ENCODE peak calls at places on chromosomes 5 and 9, in six cellular contexts. G, F, H, E, K and A are unnamed samples.

GRCh38 chr5:166363071-166363470 is 1928.4 kb upstream of the WWC1 start:
- DNase-seq in F (no peak), H (no peak), K (no peak), G (no peak), E (no peak), A (no peak)

GRCh38 chr9:21174671-21175070 is 8.2 kb upstream of the IFNA21 start:
- DNase-seq in F (no peak), E (no peak), G (no peak), H (no peak), K (no peak), A (no peak)

GRCh38 chr9:70480405-70480980 is 66.0 kb upstream of the KLF9 start:
- DNase-seq in F (no peak), H (no peak), E (no peak), G (no peak), K (no peak), A (peak)

GRCh38 chr9:107749787-107750444 is 260.3 kb upstream of the KLF4 start:
- DNase-seq in K (peak), H (peak), E (no peak), G (peak), F (peak), A (peak)

GRCh38 chr9:130498298-130498917 is 53.6 kb downstream of the ASS1 start:
- DNase-seq in G (peak), F (no peak), K (peak), H (peak), E (no peak), A (no peak)

GRCh38 chr9:136759436-136760325 is 1.6 kb upstream of the LCN8 start:
- DNase-seq in E (no peak), H (no peak), F (no peak), G (no peak), K (no peak), A (no peak)

GRCh38 chr5:104347119-104347708 is 784.6 kb upstream of the NUDT12 start:
- DNase-seq in F (peak), H (no peak), K (peak), E (no peak), G (no peak), A (peak)

GRCh38 chr5:112238473-112238872 is 180.6 kb downstream of the EPB41L4A start:
- DNase-seq in G (no peak), H (no peak), E (no peak), F (peak), K (peak), A (no peak)

GRCh38 chr9:84940294-84940693 is 270.8 kb downstream of the NTRK2 start:
- DNase-seq in H (no peak), E (no peak), G (no peak), F (no peak), K (no peak), A (no peak)

GRCh38 chr9:135502168-135502872 is 1.8 kb downstream of the MRPS2 start:
- DNase-seq in K (no peak), E (no peak), H (no peak), F (no peak), G (no peak), A (no peak)

GRCh38 chr9:23674016-23674585 is 151.9 kb downstream of the ELAVL2 start:
- DNase-seq in E (no peak), K (no peak), G (no peak), F (no peak), H (no peak), A (no peak)

GRCh38 chr9:89154651-89155336 is 23.8 kb downstream of the SHC3 start:
- DNase-seq in K (peak), H (no peak), E (no peak), F (peak), G (no peak), A (peak)

GRCh38 chr5:78519198-78519941 is 129.2 kb downstream of the LHFPL2 start:
- DNase-seq in G (no peak), H (no peak), E (no peak), K (no peak), F (no peak), A (no peak)

GRCh38 chr9:13899924-13900323 is 414.0 kb downstream of the NFIB start:
- DNase-seq in F (no peak), G (no peak), H (no peak), K (no peak), E (no peak), A (peak)

GRCh38 chr5:14574891-14575496 is 6.6 kb upstream of the OTULINL start:
- DNase-seq in K (peak), G (no peak), F (peak), E (no peak), H (no peak), A (no peak)

GRCh38 chr9:81082251-81082650 is 607.1 kb downstream of the TLE1 start:
- DNase-seq in K (no peak), G (no peak), F (no peak), E (no peak), H (no peak), A (no peak)

GRCh38 chr5:16617272-16617973 is 626 bp upstream of the RETREG1 start:
- DNase-seq in H (no peak), K (no peak), G (no peak), E (no peak), F (no peak), A (no peak)

GRCh38 chr9:127838375-127839078 is 15.9 kb downstream of the ENG start:
- DNase-seq in G (no peak), E (no peak), H (no peak), F (peak), K (no peak), A (peak)

GRCh38 chr9:84788803-84789462 is 119.4 kb downstream of the NTRK2 start:
- DNase-seq in H (no peak), E (no peak), F (no peak), K (no peak), G (no peak), A (no peak)

GRCh38 chr9:132506907-132507669 is 75.3 kb upstream of the BARHL1 start:
- DNase-seq in G (no peak), K (no peak), F (no peak), H (no peak), E (no peak), A (no peak)

GRCh38 chr5:169422087-169422486 is 121.1 kb upstream of the SLIT3 start:
- DNase-seq in E (no peak), H (no peak), G (no peak), F (no peak), K (no peak), A (no peak)

GRCh38 chr5:73921746-73922145 is 295.8 kb downstream of the ARHGEF28 start:
- DNase-seq in F (no peak), H (no peak), K (no peak), G (no peak), E (no peak), A (no peak)

GRCh38 chr5:143562935-143563334 is 159.4 kb upstream of the NR3C1 start:
- DNase-seq in F (peak), K (no peak), E (no peak), H (peak), G (no peak), A (peak)

GRCh38 chr5:150461231-150461630 is 11.7 kb upstream of the RPS14 start:
- DNase-seq in G (peak), K (peak), E (peak), F (no peak), H (no peak), A (no peak)

GRCh38 chr9:96381696-96382095 is 1.8 kb downstream of the SLC35D2 start:
- DNase-seq in G (no peak), E (no peak), F (no peak), K (no peak), H (no peak), A (no peak)

GRCh38 chr9:96383165-96383939 is at the start of gene SLC35D2:
- DNase-seq in E (no peak), G (peak), F (peak), K (no peak), H (peak), A (peak)

GRCh38 chr9:96379461-96379860 is 4.0 kb downstream of the SLC35D2 start:
- DNase-seq in H (no peak), E (no peak), F (no peak), K (no peak), G (no peak), A (no peak)

GRCh38 chr9:96382175-96382574 is 1.3 kb downstream of the SLC35D2 start:
- DNase-seq in E (no peak), F (no peak), K (peak), G (no peak), H (peak), A (no peak)

GRCh38 chr9:96382839-96383164 is 709 bp downstream of the SLC35D2 start:
- DNase-seq in E (no peak), F (no peak), H (no peak), G (no peak), K (no peak), A (no peak)
- TF ChIP-seq MYC in E (no peak), F (no peak), H (no peak), G (no peak), K (no peak), A (no peak)

DNA sequence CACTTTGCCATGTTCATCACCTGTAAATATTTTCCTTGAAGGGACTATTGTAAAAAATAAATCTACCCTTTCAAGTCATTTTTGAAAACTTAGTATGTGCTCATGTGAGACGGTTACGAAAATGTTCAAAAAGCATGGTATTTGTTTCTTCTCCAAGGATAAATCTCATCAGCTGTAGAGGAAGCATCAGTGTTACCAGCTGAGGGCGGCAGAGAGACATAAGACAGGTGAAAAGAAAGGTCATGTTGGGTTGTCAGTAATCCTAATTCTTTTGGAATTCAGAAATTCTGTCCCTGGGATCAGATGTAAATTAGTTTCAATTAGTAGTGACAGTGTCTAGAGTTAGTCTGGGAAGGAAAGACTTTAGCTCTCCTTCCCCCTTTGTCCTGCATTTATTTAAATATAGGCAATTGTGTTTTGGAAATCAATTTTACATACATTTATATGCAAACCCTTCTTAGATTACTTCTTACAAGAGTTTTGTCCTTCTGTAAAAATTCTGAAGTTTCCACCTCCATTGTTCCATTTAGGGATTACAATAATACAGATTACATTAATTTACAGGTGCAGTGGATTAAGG is 791.9 kb upstream of the CDH6 start:
- DNase-seq in K (peak), H (peak), E (no peak), G (no peak), F (peak), A (no peak)
- TF ChIP-seq MAX in K (no peak), H (no peak), E (no peak), G (no peak), F (no peak), A (no peak)

GRCh38 chr9:115520626-115521025 is 402.7 kb upstream of the TNC start:
- DNase-seq in E (no peak), F (no peak), K (no peak), H (no peak), G (no peak), A (no peak)

GRCh38 chr9:115525438-115526058 is 407.6 kb upstream of the TNC start:
- DNase-seq in H (no peak), G (no peak), E (no peak), F (no peak), K (no peak), A (no peak)

GRCh38 chr9:115517335-115518075 is 399.5 kb upstream of the TNC start:
- DNase-seq in G (no peak), E (no peak), F (no peak), K (no peak), H (no peak), A (no peak)

GRCh38 chr9:115524467-115525059 is 406.6 kb upstream of the TNC start:
- DNase-seq in G (peak), H (peak), K (peak), E (no peak), F (peak), A (peak)

DNA sequence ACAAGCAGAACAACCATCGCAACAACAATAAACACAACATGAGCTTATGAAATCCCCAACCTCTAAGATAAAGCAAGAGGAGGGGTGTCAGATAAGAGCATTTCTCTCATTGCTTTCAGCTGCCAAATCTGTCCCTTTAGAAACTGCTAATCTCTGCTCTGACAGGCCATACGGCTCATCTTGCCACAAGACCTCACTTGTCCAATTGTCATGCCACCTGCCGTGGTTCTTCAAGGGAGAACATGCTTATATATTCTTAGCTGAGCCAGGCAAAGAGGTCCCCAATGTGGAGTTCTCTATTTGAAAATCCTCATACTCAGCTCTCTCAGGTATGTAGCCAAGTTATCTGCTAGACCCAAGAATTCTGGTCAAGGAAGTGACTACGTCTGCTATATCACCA is 405.0 kb upstream of the TNC start:
- DNase-seq in K (no peak), H (no peak), E (no peak), F (no peak), G (no peak), A (no peak)
- TF ChIP-seq MYC in K (no peak), H (no peak), E (no peak), F (no peak), G (no peak), A (no peak)

GRCh38 chr9:116234091-116234490 is 80.5 kb downstream of the PAPPA start:
- DNase-seq in K (no peak), E (no peak), F (peak), H (no peak), G (no peak), A (no peak)

GRCh38 chr9:116237456-116237855 is 83.9 kb downstream of the PAPPA start:
- DNase-seq in E (no peak), K (no peak), G (no peak), F (no peak), H (no peak), A (no peak)

GRCh38 chr9:116238751-116239340 is 85.3 kb downstream of the PAPPA start:
- DNase-seq in H (no peak), G (no peak), K (no peak), F (no peak), E (no peak), A (no peak)

GRCh38 chr9:116233160-116233530 is 79.6 kb downstream of the PAPPA start:
- DNase-seq in G (no peak), F (peak), H (no peak), K (no peak), E (no peak), A (no peak)

DNA sequence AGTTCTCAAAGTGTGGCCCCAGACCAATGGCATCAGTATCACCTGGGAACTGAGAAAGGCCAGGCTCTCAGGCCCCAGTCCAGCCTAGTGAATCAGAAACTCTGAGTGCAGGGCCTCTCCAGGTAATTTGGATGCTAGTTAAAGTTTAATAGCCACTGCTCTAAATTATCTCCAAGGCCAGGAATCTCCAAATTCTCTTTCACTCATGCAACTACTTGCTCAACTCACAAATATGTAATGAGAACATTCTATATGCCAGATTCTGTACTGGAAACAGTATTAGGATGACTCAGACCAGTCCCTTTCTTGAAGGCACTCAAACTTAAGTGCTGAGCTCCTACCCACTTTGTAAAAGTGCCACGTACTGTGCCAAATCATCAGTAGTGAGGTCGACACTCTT is 84.6 kb downstream of the PAPPA start:
- DNase-seq in H (no peak), G (no peak), F (peak), E (no peak), K (no peak), A (no peak)
- TF ChIP-seq MAX in H (no peak), G (no peak), F (peak), E (no peak), K (no peak), A (no peak)

GRCh38 chr5:372911-373709 is 51.6 kb downstream of the AHRR start:
- DNase-seq in G (no peak), F (no peak), E (no peak), H (no peak), K (peak), A (peak)

GRCh38 chr5:372556-372910 is 51.0 kb downstream of the AHRR start:
- DNase-seq in H (no peak), F (no peak), G (no peak), E (no peak), K (peak), A (no peak)

GRCh38 chr5:370959-371810 is 49.7 kb downstream of the AHRR start:
- DNase-seq in H (no peak), K (peak), G (no peak), F (no peak), E (no peak), A (no peak)

GRCh38 chr5:370311-370958 is 48.9 kb downstream of the AHRR start:
- DNase-seq in F (no peak), E (no peak), G (no peak), H (no peak), K (no peak), A (no peak)

DNA sequence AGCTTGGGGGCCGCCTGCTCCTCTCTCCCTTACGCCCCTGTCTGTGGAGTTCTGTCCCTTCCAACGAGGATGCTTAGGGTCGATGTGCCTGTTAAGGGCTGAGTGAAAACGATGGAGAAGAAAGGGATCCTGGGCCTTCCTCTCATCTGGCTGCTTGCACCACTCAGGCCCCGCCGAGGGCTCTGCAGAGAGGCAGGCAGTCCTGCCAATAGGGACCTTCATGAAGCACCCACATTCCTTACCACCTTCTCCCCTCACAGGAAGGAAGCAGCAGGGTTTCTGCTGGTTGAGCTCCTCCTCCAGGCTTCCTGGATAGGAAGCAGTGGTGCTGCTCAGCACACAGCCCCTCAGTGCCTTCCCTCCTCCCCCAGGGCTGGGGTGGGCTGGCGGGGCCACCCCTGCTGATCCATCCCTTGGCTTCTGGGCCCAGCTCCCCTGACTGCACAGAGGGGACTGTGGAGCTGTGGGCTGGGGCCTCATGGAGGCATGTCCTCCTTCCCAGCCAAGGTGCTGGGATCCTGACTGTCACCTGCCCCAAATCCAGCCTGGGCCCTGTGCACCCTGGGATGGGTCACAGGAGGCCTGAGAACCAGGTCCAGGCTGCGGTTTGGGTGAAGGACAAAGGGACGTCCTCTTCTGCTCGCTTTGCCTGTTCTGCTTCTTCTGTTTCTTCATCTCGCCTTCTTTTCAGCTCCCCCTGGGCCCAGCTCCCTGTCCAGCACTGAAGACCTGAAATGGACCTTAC is 50.5 kb downstream of the AHRR start:
- DNase-seq in K (peak), H (no peak), G (no peak), F (no peak), E (no peak), A (no peak)
- TF ChIP-seq MYC in K (peak), H (no peak), G (no peak), F (no peak), E (no peak), A (no peak)

GRCh38 chr9:117178596-117179111 is 236.2 kb downstream of the ASTN2 start:
- DNase-seq in E (no peak), H (no peak), K (no peak), G (no peak), F (no peak), A (no peak)
- TF ChIP-seq MAX in E (no peak), H (no peak), K (no peak), G (no peak), F (no peak), A (no peak)

DNA sequence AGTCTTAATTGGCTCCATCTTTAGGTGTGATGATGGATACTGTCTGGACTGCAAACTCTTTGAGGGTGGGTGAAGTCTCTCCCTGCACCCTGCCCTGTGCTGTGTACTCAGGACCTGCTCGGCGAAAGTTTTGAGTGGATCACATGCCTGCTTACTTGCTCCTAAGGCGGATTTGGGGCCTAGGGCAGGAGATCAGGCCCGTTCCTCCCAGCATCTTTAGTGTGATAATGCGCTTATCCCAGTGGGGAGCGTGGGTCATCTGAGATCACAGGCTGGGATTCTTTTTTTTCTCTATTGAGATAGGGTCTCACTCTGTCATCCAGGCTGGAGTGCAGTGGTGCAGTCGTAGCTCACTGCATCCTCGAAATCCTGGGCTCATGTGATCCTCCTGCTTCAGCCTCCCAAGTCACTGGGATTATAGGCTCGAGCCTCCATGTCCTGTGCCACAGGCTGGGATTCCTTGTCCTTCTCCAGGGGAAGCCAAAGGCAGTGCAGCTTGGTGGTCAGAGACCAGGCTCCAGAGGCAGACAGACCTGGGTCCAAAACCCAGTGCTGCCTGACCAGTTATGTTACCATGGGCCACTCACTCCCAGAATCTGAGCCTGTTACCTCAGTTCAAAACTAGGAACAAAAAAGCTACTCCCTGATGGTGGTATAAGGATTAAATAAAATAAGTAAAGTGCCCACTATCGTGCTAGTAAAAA is 59.7 kb downstream of the ZNF618 start:
- DNase-seq in G (no peak), H (no peak), K (no peak), F (no peak), E (no peak), A (no peak)
- TF ChIP-seq MYC in G (no peak), H (no peak), K (no peak), F (no peak), E (no peak), A (no peak)

GRCh38 chr9:114499941-114500528 is 5.2 kb downstream of the WHRN start:
- DNase-seq in E (no peak), K (no peak), G (no peak), F (no peak), H (no peak), A (no peak)

GRCh38 chr9:114500583-114501292 is 4.5 kb downstream of the WHRN start:
- DNase-seq in F (no peak), H (no peak), E (no peak), G (no peak), K (no peak), A (no peak)

GRCh38 chr9:114503009-114503408 is 2.3 kb downstream of the WHRN start:
- DNase-seq in H (no peak), E (no peak), G (no peak), K (no peak), F (no peak), A (no peak)

GRCh38 chr9:114503522-114504340 is 1.5 kb downstream of the WHRN start:
- DNase-seq in K (no peak), H (no peak), F (no peak), E (no peak), G (no peak), A (no peak)

GRCh38 chr9:114501786-114502682 is 3.2 kb downstream of the WHRN start:
- DNase-seq in F (peak), H (peak), G (peak), E (no peak), K (no peak), A (no peak)
- TF ChIP-seq MAX in F (no peak), H (no peak), G (no peak), E (no peak), K (no peak), A (no peak)

GRCh38 chr5:1012316-1012841 is 3.8 kb downstream of the NKD2 start:
- DNase-seq in H (no peak), K (no peak), F (no peak), E (no peak), G (no peak), A (no peak)
- TF ChIP-seq MYC in H (no peak), K (no peak), F (no peak), E (no peak), G (no peak), A (no peak)